ENCODE peak calls at places on chromosomes 12 and 14, in four cellular contexts. T is islet precursor cell; G is aorta; Z is stimulated activated CD8-positive, alpha-beta memory T cell treated with anti-CD3 and anti-CD28 coated beads, Interleukin-4, amount 100 ng/mL, for 24 hours. S is an unnamed sample.
A peak's percentile ranks its signal among the peaks of the same experiment; 100 is the strongest.

GRCh38 chr12:116582610-116583009 is 23.4 kb downstream of the MAP1LC3B2 start:
- DNase-seq in T (no peak), G (no peak), Z (no peak), S (peak; percentile 22)

GRCh38 chr14:61470261-61470953 is 149.0 kb downstream of the PRKCH start:
- DNase-seq in T (no peak), G (no peak), Z (no peak), S (no peak)

GRCh38 chr12:54140958-54141388 is 47.8 kb downstream of the SMUG1 start:
- DNase-seq in T (peak; percentile 96), G (peak; percentile 87), Z (no peak), S (no peak)

GRCh38 chr12:130838951-130839769 is at the start of gene STX2:
- DNase-seq in T (peak; percentile 95), G (peak; percentile 97), Z (peak; percentile 85), S (peak; percentile 92)

GRCh38 chr12:95470300-95470699 is 3.7 kb upstream of the METAP2 start:
- DNase-seq in T (no peak), G (no peak), Z (no peak), S (no peak)

GRCh38 chr14:55973285-55973800 is 144.9 kb upstream of the PELI2 start:
- DNase-seq in T (no peak), G (no peak), Z (no peak), S (no peak)

GRCh38 chr12:57011438-57012424 is 4.6 kb downstream of the TAC3 start:
- DNase-seq in T (no peak), G (no peak), Z (no peak), S (no peak)

GRCh38 chr12:53493610-53494391 is 5.5 kb downstream of the MAP3K12 start:
- DNase-seq in T (peak; percentile 64), G (no peak), Z (no peak), S (no peak)

GRCh38 chr12:127428420-127428819 is 838.5 kb upstream of the TMEM132C start:
- DNase-seq in T (no peak), G (no peak), Z (no peak), S (no peak)

S was measured in natural killer cell treated with Interleukin-12 subunit alpha and Interleukin-12 subunit beta and Interleukin-15 and Interleukin-18, amount 100 ng/mL, for 72 hours.